ENCODE peak calls at places on chromosomes 13 and 19, in eight cellular contexts. Y, V, T, L, D, Z, R and C are unnamed samples.

GRCh38 chr19:28396259-28396940 is 816.6 kb downstream of the UQCRFS1 start:
- DNase-seq in R (no peak), Y (no peak), L (no peak), T (peak; percentile 49), D (no peak), V (no peak), Z (no peak), C (no peak)

GRCh38 chr19:55528030-55528801 is 8.7 kb downstream of the SBK2 start:
- DNase-seq in L (no peak), V (no peak), R (no peak), T (no peak), D (no peak), Y (peak; percentile 35), Z (no peak), C (no peak)

GRCh38 chr13:57557979-57558529 is 73.5 kb upstream of the PCDH17 start:
- DNase-seq in R (no peak), Y (no peak), T (peak; percentile 80), D (no peak), Z (no peak), V (no peak), L (no peak), C (no peak)

GRCh38 chr13:21849323-21849722 is 178.4 kb downstream of the FGF9 start:
- DNase-seq in V (no peak), R (no peak), T (peak; percentile 79), Y (peak; percentile 43), Z (no peak), D (no peak), L (no peak), C (no peak)

GRCh38 chr13:114325729-114326128 is 11.4 kb downstream of the CHAMP1 start:
- DNase-seq in T (no peak), L (no peak), D (no peak), Y (no peak), Z (no peak), R (no peak), V (no peak), C (no peak)

GRCh38 chr19:44803442-44804428 is 5.2 kb upstream of the BCAM start:
- DNase-seq in T (no peak), R (no peak), Y (no peak), L (no peak), Z (no peak), D (no peak), V (peak; percentile 84), C (no peak)

GRCh38 chr13:110425444-110425780 is 118.3 kb downstream of the COL4A2 start:
- DNase-seq in L (no peak), Y (peak; percentile 96), R (no peak), Z (no peak), T (no peak), D (no peak), V (no peak), C (no peak)

GRCh38 chr19:55638864-55639359 is 1.9 kb upstream of the ZNF580 start:
- DNase-seq in R (no peak), L (no peak), T (peak; percentile 81), D (peak; percentile 37), V (no peak), Y (peak; percentile 21), Z (no peak), C (no peak)

GRCh38 chr13:34425307-34425949 is 516.6 kb upstream of the NBEA start:
- DNase-seq in Z (no peak), Y (no peak), R (no peak), V (no peak), D (no peak), T (peak; percentile 4), L (no peak), C (no peak)

GRCh38 chr19:44846455-44847143 is 502 bp downstream of the NECTIN2 start:
- DNase-seq in L (no peak), D (peak; percentile 62), T (peak; percentile 98), Z (no peak), R (no peak), V (no peak), Y (no peak), C (no peak)

GRCh38 chr19:4467835-4468234 is 4.3 kb upstream of the HDGFL2 start:
- DNase-seq in Z (no peak), T (no peak), D (no peak), Y (no peak), L (no peak), V (no peak), R (no peak), C (no peak)

GRCh38 chr13:111292710-111293485 is 27.5 kb upstream of the TEX29 start:
- DNase-seq in T (no peak), Z (no peak), R (no peak), L (no peak), V (no peak), Y (no peak), D (no peak), C (no peak)

GRCh38 chr13:24672141-24673132 is 7.8 kb upstream of the ATP12A start:
- DNase-seq in R (no peak), L (no peak), Y (no peak), Z (no peak), D (no peak), T (no peak), V (no peak), C (no peak)

GRCh38 chr19:17536957-17537356 is 18.5 kb upstream of the COLGALT1 start:
- DNase-seq in Y (no peak), Z (no peak), D (no peak), R (no peak), L (no peak), T (no peak), V (no peak), C (no peak)

GRCh38 chr19:49685845-49686332 is 3.5 kb upstream of the ADM5 start:
- DNase-seq in Z (no peak), R (no peak), L (no peak), T (no peak), D (no peak), Y (no peak), V (no peak), C (no peak)

GRCh38 chr13:27834095-27834494 is 41.8 kb downstream of the GSX1 start:
- DNase-seq in Y (no peak), T (no peak), V (no peak), R (no peak), D (no peak), L (peak; percentile 11), Z (no peak), C (no peak)

GRCh38 chr19:5313307-5313706 is 27.3 kb downstream of the PTPRS start:
- DNase-seq in L (peak; percentile 69), Y (no peak), D (no peak), V (no peak), Z (no peak), R (no peak), T (no peak), C (no peak)

GRCh38 chr19:44745386-44745831 is 3.1 kb upstream of the BCL3 start:
- DNase-seq in R (peak; percentile 68), Z (peak; percentile 86), V (peak; percentile 66), Y (peak; percentile 80), L (peak; percentile 57), T (peak; percentile 52), D (peak; percentile 78), C (peak; percentile 87)

GRCh38 chr19:15779756-15780476 is 7.5 kb upstream of the OR10H5 start:
- DNase-seq in L (peak; percentile 60), T (no peak), R (peak; percentile 46), V (peak; percentile 60), Z (peak; percentile 73), D (peak; percentile 82), Y (no peak), C (peak; percentile 81)

GRCh38 chr13:102872531-102872930 is 26.7 kb downstream of the ERCC5 start:
- DNase-seq in L (no peak), Z (no peak), T (no peak), D (no peak), Y (no peak), V (no peak), R (no peak), C (no peak)

GRCh38 chr13:102869948-102870676 is 24.3 kb downstream of the ERCC5 start:
- DNase-seq in Z (no peak), Y (no peak), T (no peak), R (no peak), D (no peak), V (no peak), L (no peak), C (no peak)

GRCh38 chr13:102870677-102871415 is 25.0 kb downstream of the ERCC5 start:
- DNase-seq in Z (peak; percentile 37), L (peak; percentile 56), Y (peak; percentile 65), D (peak; percentile 73), R (peak; percentile 45), V (no peak), T (peak; percentile 83), C (no peak)

GRCh38 chr13:102873653-102874052 is 27.8 kb downstream of the ERCC5 start:
- DNase-seq in Y (no peak), T (no peak), V (no peak), Z (no peak), L (no peak), R (no peak), D (no peak), C (no peak)

GRCh38 chr13:102872131-102872530 is 26.3 kb downstream of the ERCC5 start:
- DNase-seq in D (no peak), L (no peak), V (no peak), Y (no peak), T (no peak), R (no peak), Z (no peak), C (no peak)
- H3K36me3 ChIP-seq in D (no peaks in the 10 kb centered on the region), L (peaks cover 75% of the 10 kb centered on the region), V (peaks cover 4% of the 10 kb centered on the region), Y (peaks cover 31% of the 10 kb centered on the region), T (peaks cover 17% of the 10 kb centered on the region), R (peaks cover 25% of the 10 kb centered on the region), Z (peaks cover 81% of the 10 kb centered on the region), C (peaks cover 44% of the 10 kb centered on the region)

DNA sequence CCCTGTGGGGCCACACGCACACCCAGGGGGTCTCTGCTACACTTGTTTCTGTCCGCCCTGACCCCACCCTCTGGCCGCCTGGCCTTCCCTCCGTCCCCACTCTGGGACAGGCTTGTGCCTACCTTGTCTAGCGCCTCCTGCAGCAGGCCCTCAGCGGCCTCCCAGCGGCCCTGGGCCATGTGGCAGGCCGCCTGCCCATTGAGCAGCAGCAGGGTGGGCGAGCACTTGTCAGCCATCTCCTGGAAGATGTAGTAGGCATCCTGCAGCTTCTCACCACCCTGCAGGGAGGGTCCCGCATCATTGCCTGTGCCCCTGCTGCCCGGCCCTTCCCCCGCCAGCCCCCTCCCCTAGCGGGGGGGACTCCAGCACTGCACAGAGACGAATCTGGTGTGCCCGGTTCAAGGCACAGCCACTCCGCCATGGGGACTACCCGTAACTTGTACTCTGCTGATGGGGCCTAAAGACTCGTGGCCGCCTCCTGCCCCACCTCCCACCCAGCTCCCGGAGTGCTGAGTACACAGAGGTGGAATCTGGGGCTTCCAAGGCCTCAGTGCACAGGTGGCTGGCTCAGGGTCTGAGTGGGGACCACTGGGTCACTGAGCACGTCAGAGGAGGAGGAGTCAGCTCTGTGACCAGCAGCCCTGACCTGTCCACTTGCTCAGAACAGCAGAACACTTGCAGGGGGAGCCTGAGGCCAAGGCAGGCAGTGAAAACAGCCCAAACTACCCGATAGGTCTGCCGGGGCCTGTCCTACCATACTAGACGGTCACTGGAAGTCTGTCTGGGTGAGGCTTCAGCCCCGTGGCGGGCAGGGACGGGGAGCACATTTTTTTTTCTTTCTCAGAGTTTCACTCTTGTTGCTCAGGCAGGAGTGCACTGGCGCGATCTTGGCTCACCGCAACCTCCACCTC is 7.4 kb upstream of the CERS1 start:
- DNase-seq in L (no peak), T (peak; percentile 21), R (no peak), D (no peak), Z (no peak), V (no peak), Y (no peak), C (peak; percentile 46)
- H3K36me3 ChIP-seq in L (peaks cover 89% of the 10 kb centered on the region), T (no peaks in the 10 kb centered on the region), R (peaks cover 3% of the 10 kb centered on the region), D (no peaks in the 10 kb centered on the region), Z (peaks cover 64% of the 10 kb centered on the region), V (no peaks in the 10 kb centered on the region), Y (peaks cover 70% of the 10 kb centered on the region), C (peaks cover 13% of the 10 kb centered on the region)

GRCh38 chr19:57825501-57825900 is 4.6 kb upstream of the ZNF587B start:
- DNase-seq in Y (no peak), D (no peak), T (no peak), L (no peak), Z (no peak), V (no peak), R (no peak), C (no peak)
- H3K36me3 ChIP-seq in Y (peaks cover 5% of the 10 kb centered on the region), D (no peaks in the 10 kb centered on the region), T (peaks cover 3% of the 10 kb centered on the region), L (peaks cover 27% of the 10 kb centered on the region), Z (no peaks in the 10 kb centered on the region), V (no peaks in the 10 kb centered on the region), R (no peaks in the 10 kb centered on the region), C (no peaks in the 10 kb centered on the region)

GRCh38 chr19:2111425-2111824 is 14.7 kb downstream of the IZUMO4 start:
- DNase-seq in L (no peak), D (no peak), V (no peak), Y (no peak), Z (no peak), T (no peak), R (no peak), C (no peak)
- H3K36me3 ChIP-seq in L (peaks cover 100% of the 10 kb centered on the region), D (peaks cover 3% of the 10 kb centered on the region), V (peaks cover 28% of the 10 kb centered on the region), Y (peaks cover 93% of the 10 kb centered on the region), Z (peaks cover 100% of the 10 kb centered on the region), T (peaks cover 33% of the 10 kb centered on the region), R (peaks cover 20% of the 10 kb centered on the region), C (peaks cover 78% of the 10 kb centered on the region)